ENCODE peak calls at places on chromosomes 6 and 20, in ten cellular contexts. O, G, M, Y, E, X, C, T, S and L are unnamed samples.

GRCh38 chr20:14148042-14148441 is 152.7 kb downstream of the MACROD2 start:
- DNase-seq in Y (peak; percentile 33), M (no peak), T (no peak), E (no peak), C (no peak), G (no peak), S (no peak), O (peak; percentile 54), X (no peak), L (no peak)

GRCh38 chr6:154001494-154002285 is 37.4 kb upstream of the OPRM1 start:
- DNase-seq in S (no peak), M (no peak), O (no peak), E (no peak), C (peak; percentile 15), X (no peak), G (no peak), Y (no peak), T (no peak), L (no peak)

GRCh38 chr6:13729891-13730290 is 18.3 kb upstream of the RANBP9 start:
- DNase-seq in Y (peak; percentile 79), G (peak; percentile 76), C (no peak), X (no peak), E (no peak), M (no peak), T (no peak), S (no peak), O (peak; percentile 78), L (no peak)

GRCh38 chr6:111565316-111566221 is 40.1 kb downstream of the TRAF3IP2 start:
- DNase-seq in C (peak; percentile 40), M (peak; percentile 82), T (no peak), G (no peak), E (no peak), S (peak; percentile 88), Y (no peak), X (peak; percentile 40), O (no peak), L (no peak)

GRCh38 chr20:57939499-57939898 is 229.7 kb upstream of the PMEPA1 start:
- DNase-seq in E (no peak), S (no peak), X (no peak), Y (no peak), O (no peak), M (no peak), G (peak; percentile 55), T (no peak), C (no peak), L (no peak)

GRCh38 chr6:68880050-68880449 is 245.0 kb downstream of the ADGRB3 start:
- DNase-seq in E (no peak), Y (no peak), X (no peak), T (no peak), M (no peak), C (peak; percentile 45), O (no peak), S (peak; percentile 53), G (no peak), L (no peak)

GRCh38 chr20:535958-536357 is 7.6 kb downstream of the CSNK2A1 start:
- DNase-seq in O (no peak), S (no peak), M (no peak), Y (no peak), T (no peak), E (no peak), G (peak; percentile 30), C (no peak), X (peak; percentile 52), L (no peak)

GRCh38 chr6:81995548-81996289 is 243.2 kb upstream of the TENT5A start:
- DNase-seq in S (no peak), E (no peak), Y (peak; percentile 48), M (no peak), G (peak; percentile 79), T (no peak), O (peak; percentile 69), C (peak; percentile 37), X (no peak), L (no peak)

GRCh38 chr6:109124219-109124618 is 28.9 kb downstream of the CEP57L1 start:
- DNase-seq in X (no peak), S (no peak), M (no peak), C (no peak), G (no peak), T (no peak), Y (no peak), O (no peak), E (no peak), L (no peak)

GRCh38 chr6:62775427-62776022 is 435.7 kb upstream of the FKBP1C start:
- DNase-seq in O (no peak), C (peak; percentile 11), X (peak; percentile 2), G (peak; percentile 1), T (no peak), Y (no peak), E (no peak), S (no peak), M (no peak), L (no peak)
- TF ChIP-seq CTCF in O (peak; percentile 20), C (peak; percentile 54), X (peak; percentile 35), G (peak; percentile 43), T (no peak), Y (peak; percentile 40), E (peak; percentile 32), S (no peak), M (no peak), L (peak; percentile 51)

GRCh38 chr6:35508027-35508426 is 4.7 kb downstream of the TULP1 start:
- DNase-seq in O (no peak), G (no peak), E (no peak), C (no peak), S (no peak), X (no peak), T (no peak), M (no peak), Y (no peak), L (no peak)

GRCh38 chr6:35503534-35503933 is 6.7 kb upstream of the TEAD3 start:
- DNase-seq in T (no peak), X (no peak), M (no peak), C (no peak), Y (no peak), E (no peak), G (no peak), O (no peak), S (no peak), L (no peak)

GRCh38 chr6:35506536-35506935 is 6.2 kb downstream of the TULP1 start:
- DNase-seq in Y (no peak), C (no peak), X (no peak), T (no peak), S (no peak), G (no peak), M (no peak), E (no peak), O (no peak), L (no peak)

GRCh38 chr6:35507221-35507620 is 5.5 kb downstream of the TULP1 start:
- DNase-seq in S (no peak), O (no peak), Y (no peak), E (no peak), G (no peak), X (no peak), T (no peak), M (no peak), C (no peak), L (no peak)

GRCh38 chr6:35505985-35506384 is 6.7 kb downstream of the TULP1 start:
- DNase-seq in X (no peak), M (no peak), G (no peak), Y (no peak), S (no peak), T (no peak), O (no peak), C (no peak), E (no peak), L (no peak)
- H3K27me3 ChIP-seq in X (no peaks in the 10 kb centered on the region), M (no peaks in the 10 kb centered on the region), G (no peaks in the 10 kb centered on the region), Y (peaks cover 55% of the 10 kb centered on the region), S (no peaks in the 10 kb centered on the region), T (no peaks in the 10 kb centered on the region), O (peaks cover 7% of the 10 kb centered on the region), C (no peaks in the 10 kb centered on the region), E (peaks cover 74% of the 10 kb centered on the region), L (peaks cover 35% of the 10 kb centered on the region)

GRCh38 chr6:27890351-27891299 is 21.6 kb downstream of the OR2B2 start:
- DNase-seq in O (peak; percentile 95), S (peak; percentile 72), M (no peak), Y (peak; percentile 97), X (peak; percentile 61), E (no peak), G (peak; percentile 94), C (peak; percentile 95), T (no peak), L (peak; percentile 90)
- H3K4me3 ChIP-seq in O (peak overlapping the region; percentile 98), S (peak overlapping the region; percentile 28), M (no peak overlapping the region), Y (peak overlapping the region; percentile 43), X (no peak overlapping the region), E (peak overlapping the region; percentile 60), G (peak overlapping the region; percentile 48), C (peak overlapping the region; percentile 63), T (peak overlapping the region; percentile 5), L (peak overlapping the region; percentile 34)

DNA sequence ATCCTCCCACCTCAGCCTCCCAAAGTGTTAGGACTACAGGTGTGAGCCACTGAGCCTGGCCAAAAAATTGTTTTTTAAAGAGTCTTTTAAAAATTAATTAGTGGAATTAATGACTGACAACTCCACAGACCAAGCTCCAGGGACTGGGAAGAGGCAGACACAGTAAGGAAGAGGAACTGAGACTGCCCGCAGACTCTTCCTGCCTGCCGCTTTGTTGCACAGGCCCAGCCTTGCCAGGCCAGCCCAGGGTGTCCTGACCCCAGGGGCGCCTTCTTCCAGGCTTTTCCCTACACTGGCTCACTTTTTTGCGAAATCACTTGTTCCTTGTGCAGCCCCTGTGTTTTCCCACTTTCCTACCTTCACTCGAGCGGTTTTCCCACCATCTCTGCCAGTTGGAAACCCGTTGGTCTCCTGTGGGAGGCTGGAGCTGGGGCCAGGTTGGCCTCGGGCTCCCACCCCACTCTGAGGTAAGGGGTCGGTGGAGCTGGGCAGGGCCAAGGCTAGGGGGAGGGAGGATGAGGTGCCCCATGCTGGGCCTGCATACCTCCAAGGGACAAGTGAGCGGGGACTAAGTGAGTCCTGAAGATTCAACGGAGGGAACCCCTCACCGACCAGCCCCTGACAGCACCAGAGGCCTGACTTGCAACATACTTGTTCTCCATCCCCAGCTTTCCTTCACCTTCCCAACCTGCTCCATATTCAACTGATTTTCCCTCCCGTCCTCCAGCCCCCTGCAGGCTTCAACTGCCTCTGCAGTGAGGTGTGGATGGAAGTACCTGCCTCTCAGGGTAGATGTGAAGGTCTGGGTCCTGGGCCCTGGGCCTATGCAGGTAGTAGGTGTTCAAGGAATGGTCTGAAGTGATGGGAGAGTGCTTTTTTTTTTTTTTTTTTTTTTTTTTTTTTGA is 23.5 kb upstream of the SMIM29 start:
- DNase-seq in M (no peak), G (no peak), X (peak; percentile 32), Y (no peak), O (no peak), C (no peak), S (no peak), E (peak; percentile 24), T (no peak), L (no peak)
- TF ChIP-seq CTCF in M (no peak), G (peak; percentile 4), X (no peak), Y (no peak), O (no peak), C (no peak), S (no peak), E (no peak), T (no peak), L (no peak)

DNA sequence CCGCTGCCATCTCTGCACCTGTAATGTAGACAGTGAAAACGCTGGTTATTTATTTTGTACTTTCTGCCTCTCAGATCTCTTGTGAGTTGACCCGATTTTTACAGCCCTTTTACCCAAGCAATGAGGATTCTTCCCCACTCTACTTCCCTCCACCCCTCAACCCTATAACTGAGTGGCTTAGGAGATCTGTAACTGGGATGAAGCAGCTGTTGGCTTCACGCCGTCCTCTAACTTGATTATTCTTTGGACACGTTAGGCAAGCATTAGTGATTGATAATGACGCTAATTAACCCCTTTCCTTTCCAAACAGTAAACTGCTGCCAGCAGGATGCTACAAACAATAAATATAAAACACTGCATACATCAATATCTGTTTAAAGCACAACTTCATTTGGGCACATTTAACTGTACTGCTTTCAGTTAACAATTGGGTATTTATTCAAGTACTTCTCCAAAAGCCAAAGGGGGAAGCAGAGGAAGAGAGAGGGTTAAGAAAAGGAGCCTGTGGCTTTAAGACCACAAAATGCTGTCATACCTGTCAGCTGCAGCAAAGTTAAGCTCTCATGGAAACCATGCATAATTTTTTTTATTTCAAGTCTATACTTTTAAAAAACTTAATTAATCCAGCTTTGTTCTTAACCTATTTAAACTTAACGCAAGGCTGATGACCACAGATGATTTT is 21.2 kb downstream of the TFAP2A start:
- DNase-seq in E (no peak), X (no peak), S (no peak), G (no peak), T (no peak), M (no peak), O (no peak), C (no peak), Y (no peak), L (no peak)
- H3K27me3 ChIP-seq in E (peaks cover 100% of the 10 kb centered on the region), X (peaks cover 48% of the 10 kb centered on the region), S (no peaks in the 10 kb centered on the region), G (no peaks in the 10 kb centered on the region), T (no peaks in the 10 kb centered on the region), M (peaks cover 9% of the 10 kb centered on the region), O (peaks cover 91% of the 10 kb centered on the region), C (no peaks in the 10 kb centered on the region), Y (peaks cover 64% of the 10 kb centered on the region), L (peaks cover 56% of the 10 kb centered on the region)